ENCODE peak calls at places on chromosomes 3 and 15, in eight cellular contexts. K is adrenal gland, W is GM23248, D is thoracic aorta, I is body of pancreas, T is lower lobe of right lung, N is uterus, F is psoas muscle. C is an unnamed sample. For H3K36me3 and H3K9me3, the result is how much of the 10 kb centered on the place peaks cover.

GRCh38 chr3:33420966-33421365 is 19.2 kb downstream of the UBP1 start:
- DNase-seq in N (no peak), W (no peak), D (no peak), K (no peak), T (no peak), F (no peak), I (no peak), C (no peak)

GRCh38 chr3:153350420-153350819 is 188.4 kb downstream of the RAP2B start:
- DNase-seq in D (no peak), W (peak), K (no peak), T (no peak), F (no peak), N (no peak), I (no peak), C (no peak)

GRCh38 chr3:8110966-8111798 is 390.4 kb upstream of the LMCD1 start:
- DNase-seq in N (no peak), D (peak), W (peak), F (no peak), K (peak), I (peak), T (no peak), C (peak)

GRCh38 chr3:14263317-14264005 is 84.8 kb downstream of the LSM3 start:
- DNase-seq in I (no peak), N (no peak), F (no peak), D (no peak), T (no peak), K (no peak), W (no peak), C (no peak)

GRCh38 chr15:90680371-90680935 is 36.7 kb upstream of the BLM start:
- DNase-seq in I (peak), K (peak), W (peak), F (peak), T (no peak), N (peak), D (peak), C (no peak)

GRCh38 chr3:149581248-149581647 is 76.6 kb downstream of the WWTR1 start:
- DNase-seq in N (no peak), W (peak), F (no peak), I (no peak), D (no peak), T (no peak), K (no peak), C (no peak)

GRCh38 chr3:12868039-12869024 is 27.0 kb upstream of the RPL32 start:
- DNase-seq in W (peak), F (peak), D (peak), T (peak), N (peak), I (peak), K (peak), C (peak)

GRCh38 chr3:109195812-109196211 is 59.3 kb downstream of the C3orf85 start:
- DNase-seq in N (no peak), T (no peak), F (no peak), W (no peak), K (no peak), D (no peak), I (no peak), C (no peak)

GRCh38 chr3:188218571-188218970 is 64.6 kb downstream of the LPP start:
- DNase-seq in T (no peak), W (no peak), I (no peak), K (no peak), D (no peak), N (no peak), F (no peak), C (no peak)

GRCh38 chr3:101813817-101814440 is 34.9 kb downstream of the NXPE3 start:
- DNase-seq in D (no peak), N (no peak), I (no peak), K (no peak), F (no peak), T (no peak), W (peak), C (no peak)

GRCh38 chr15:31270767-31271166 is 55.9 kb upstream of the KLF13 start:
- DNase-seq in N (no peak), I (no peak), F (no peak), D (no peak), K (peak), W (no peak), T (no peak), C (no peak)

GRCh38 chr3:58776231-58776630 is 109.7 kb upstream of the FAM3D start:
- DNase-seq in N (no peak), D (no peak), I (no peak), F (no peak), W (no peak), T (no peak), K (no peak), C (no peak)

GRCh38 chr15:41796457-41796856 is 22.2 kb downstream of the MAPKBP1 start:
- DNase-seq in K (no peak), F (no peak), I (no peak), N (no peak), T (no peak), D (no peak), W (peak), C (no peak)

GRCh38 chr15:58438956-58439355 is 7.2 kb downstream of the LIPC start:
- DNase-seq in I (peak), W (peak), T (no peak), K (peak), N (no peak), D (no peak), F (no peak), C (no peak)

GRCh38 chr3:26522919-26523318 is 99.7 kb upstream of the LRRC3B start:
- DNase-seq in D (no peak), K (no peak), W (no peak), F (no peak), N (no peak), I (no peak), T (no peak), C (no peak)

GRCh38 chr3:23489338-23490158 is 286.4 kb downstream of the UBE2E2 start:
- DNase-seq in K (no peak), N (no peak), T (no peak), F (no peak), W (peak), D (no peak), I (no peak), C (no peak)

GRCh38 chr3:10962481-10963036 is 30.0 kb upstream of the SLC6A1 start:
- DNase-seq in I (no peak), D (no peak), W (no peak), N (no peak), K (no peak), T (no peak), F (no peak), C (no peak)

GRCh38 chr15:60347480-60348069 is 50.2 kb downstream of the ANXA2 start:
- DNase-seq in K (no peak), W (no peak), D (no peak), I (no peak), N (no peak), F (no peak), T (no peak), C (no peak)

GRCh38 chr3:71859128-71859519 is 74.2 kb upstream of the PROK2 start:
- DNase-seq in N (no peak), I (peak), W (peak), F (no peak), K (no peak), T (no peak), D (no peak), C (no peak)

GRCh38 chr3:15281817-15282216 is 50.6 kb downstream of the SH3BP5 start:
- DNase-seq in W (no peak), F (no peak), D (no peak), I (no peak), T (no peak), K (no peak), N (no peak), C (no peak)

GRCh38 chr3:33722186-33722585 is 4.1 kb upstream of the CLASP2 start:
- DNase-seq in T (no peak), F (no peak), N (no peak), K (no peak), I (no peak), W (peak), D (no peak), C (no peak)

GRCh38 chr3:37072892-37073291 is 79.6 kb downstream of the MLH1 start:
- DNase-seq in W (peak), N (no peak), F (no peak), D (no peak), I (no peak), T (no peak), K (no peak), C (no peak)

GRCh38 chr3:299590-300301 is 103.2 kb downstream of the CHL1 start:
- DNase-seq in T (no peak), K (no peak), W (no peak), D (no peak), F (no peak), N (no peak), I (no peak), C (no peak)

GRCh38 chr15:67145710-67146109 is 80.3 kb downstream of the SMAD3 start:
- DNase-seq in N (no peak), K (no peak), F (no peak), T (no peak), W (no peak), D (no peak), I (no peak), C (no peak)

GRCh38 chr3:114632757-114633424 is 339.1 kb downstream of the TIGIT start:
- DNase-seq in W (no peak), D (no peak), K (no peak), T (no peak), N (no peak), I (no peak), F (no peak), C (no peak)

GRCh38 chr15:31327674-31328424 is 1.2 kb downstream of the KLF13 start:
- DNase-seq in K (peak), I (peak), N (peak), T (peak), F (peak), D (no peak), W (peak), C (peak)

GRCh38 chr3:127476936-127477335 is 113.6 kb downstream of the TPRA1 start:
- DNase-seq in T (peak), K (no peak), D (no peak), I (no peak), F (no peak), W (no peak), N (no peak), C (no peak)

GRCh38 chr3:113498221-113499005 is 16.5 kb downstream of the SPICE1 start:
- DNase-seq in T (no peak), W (peak), K (no peak), I (no peak), N (no peak), D (no peak), F (no peak), C (no peak)

GRCh38 chr15:101153801-101154656 is 97.8 kb downstream of the CHSY1 start:
- DNase-seq in I (no peak), W (no peak), D (no peak), K (no peak), T (peak), N (no peak), F (no peak), C (no peak)

GRCh38 chr3:13539285-13539625 is 9.7 kb upstream of the FBLN2 start:
- DNase-seq in I (no peak), N (no peak), K (no peak), F (no peak), D (no peak), W (peak), T (no peak), C (no peak)

GRCh38 chr3:188278717-188279324 is 124.9 kb downstream of the LPP start:
- DNase-seq in W (no peak), N (no peak), I (no peak), T (no peak), F (no peak), K (no peak), D (no peak), C (no peak)

GRCh38 chr3:50336452-50337174 is 4.0 kb downstream of the RASSF1 start:
- DNase-seq in T (no peak), W (peak), D (no peak), K (no peak), I (no peak), F (no peak), N (no peak), C (no peak)

GRCh38 chr3:57094606-57095005 is 34.1 kb downstream of the SPATA12 start:
- DNase-seq in F (no peak), N (no peak), I (no peak), W (peak), T (no peak), D (no peak), K (no peak), C (no peak)

GRCh38 chr3:128709506-128710210 is 16.3 kb upstream of the RAB7A start:
- DNase-seq in K (no peak), W (no peak), F (no peak), I (no peak), T (no peak), N (no peak), D (no peak), C (no peak)

DNA sequence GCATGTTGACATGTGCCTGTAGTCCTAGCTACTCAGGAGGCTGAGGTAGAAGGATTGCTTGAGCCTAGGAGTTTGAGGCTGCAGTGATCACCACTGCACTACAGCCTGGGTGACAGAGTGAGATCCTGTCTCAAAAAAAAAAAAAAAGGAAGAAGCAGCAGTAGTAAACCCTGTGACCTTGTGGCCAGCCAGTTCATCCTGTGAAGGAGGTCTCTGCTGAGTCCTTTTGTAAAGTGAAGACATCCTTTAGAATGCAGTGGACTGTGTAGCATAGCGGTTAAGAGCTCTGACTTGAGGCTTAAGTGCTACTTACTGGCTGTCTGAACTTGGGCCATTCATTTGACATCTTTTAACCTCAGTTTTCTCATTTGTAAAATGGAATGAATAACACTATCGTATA is 8.3 kb downstream of the EXOSC7 start:
- DNase-seq in K (no peak), T (no peak), I (no peak), F (no peak), D (no peak), W (no peak), N (no peak), C (no peak)
- H3K36me3 ChIP-seq in K (under half), T (under half), I (under half), F (under half), D (under half), W (under half), N (under half), C (under half)

DNA sequence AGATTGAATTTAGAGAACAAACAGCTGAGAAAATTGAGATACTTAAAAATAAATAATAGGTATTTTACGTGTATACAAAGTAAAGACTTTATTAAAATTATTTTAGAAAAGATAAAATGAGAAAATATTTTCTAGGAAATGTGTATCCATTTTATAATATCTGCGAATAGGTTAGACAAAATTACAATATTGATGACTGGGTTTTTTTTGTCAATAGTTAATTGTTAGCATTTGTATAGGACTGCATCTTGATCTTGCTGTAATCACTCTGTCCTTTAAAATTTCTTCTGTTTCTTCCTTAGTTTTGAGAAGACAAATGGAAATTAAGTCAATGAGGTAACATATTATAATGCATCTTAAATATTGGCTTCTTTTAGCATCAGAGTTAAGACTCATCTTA is 50.3 kb downstream of the MEF2A start:
- DNase-seq in D (no peak), N (no peak), W (no peak), F (no peak), K (no peak), T (no peak), I (no peak), C (no peak)
- H3K9me3 ChIP-seq in D (under half), N (under half), W (under half), F (under half), K (under half), T (under half), I (under half), C (under half)

DNA sequence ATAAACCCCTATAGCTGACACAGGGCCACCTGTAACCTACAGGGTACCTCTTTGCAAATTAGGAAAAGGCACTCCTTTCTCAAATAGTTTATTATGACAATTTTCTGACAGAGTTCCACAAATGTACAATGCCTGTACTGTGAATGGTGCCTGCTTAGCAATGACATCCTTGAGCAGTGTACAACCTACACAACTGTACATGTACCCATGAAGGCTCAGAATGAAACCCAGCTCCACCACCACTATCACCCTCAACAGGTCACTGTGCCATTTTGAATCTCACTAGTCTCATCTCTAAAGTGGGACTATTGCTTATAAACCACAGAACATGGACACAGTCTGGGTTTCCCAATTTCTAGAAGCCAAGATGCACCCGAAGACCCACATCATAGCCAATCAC is 7.0 kb downstream of the MFGE8 start:
- DNase-seq in N (no peak), K (no peak), F (no peak), T (no peak), I (no peak), W (no peak), D (no peak), C (no peak)
- H3K36me3 ChIP-seq in N (under half), K (under half), F (half or more), T (under half), I (under half), W (under half), D (half or more), C (under half)

DNA sequence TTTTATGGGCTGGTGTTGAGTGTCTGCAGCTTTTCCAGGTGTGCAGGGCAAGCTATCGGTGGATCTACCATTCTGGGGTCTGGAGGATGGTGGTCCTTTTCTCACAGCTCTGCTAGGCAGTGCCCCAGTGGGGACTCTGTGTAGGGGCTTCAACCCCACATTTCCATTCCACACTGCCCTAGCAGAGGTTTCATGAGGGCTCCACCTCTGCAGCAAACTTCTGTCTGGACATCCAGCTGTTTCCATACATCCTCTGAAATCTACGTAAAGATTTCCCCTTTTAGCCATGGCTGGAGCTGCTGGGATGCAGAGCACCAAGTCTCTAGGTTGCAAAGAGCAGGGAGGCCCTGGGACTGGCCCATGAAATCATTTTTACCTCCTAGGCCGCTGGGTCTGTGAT is 11.6 kb downstream of the RFX7 start:
- DNase-seq in I (no peak), F (no peak), K (no peak), N (no peak), D (no peak), W (no peak), T (no peak), C (no peak)
- H3K9me3 ChIP-seq in I (under half), F (under half), K (under half), N (under half), D (under half), W (under half), T (under half), C (half or more)

DNA sequence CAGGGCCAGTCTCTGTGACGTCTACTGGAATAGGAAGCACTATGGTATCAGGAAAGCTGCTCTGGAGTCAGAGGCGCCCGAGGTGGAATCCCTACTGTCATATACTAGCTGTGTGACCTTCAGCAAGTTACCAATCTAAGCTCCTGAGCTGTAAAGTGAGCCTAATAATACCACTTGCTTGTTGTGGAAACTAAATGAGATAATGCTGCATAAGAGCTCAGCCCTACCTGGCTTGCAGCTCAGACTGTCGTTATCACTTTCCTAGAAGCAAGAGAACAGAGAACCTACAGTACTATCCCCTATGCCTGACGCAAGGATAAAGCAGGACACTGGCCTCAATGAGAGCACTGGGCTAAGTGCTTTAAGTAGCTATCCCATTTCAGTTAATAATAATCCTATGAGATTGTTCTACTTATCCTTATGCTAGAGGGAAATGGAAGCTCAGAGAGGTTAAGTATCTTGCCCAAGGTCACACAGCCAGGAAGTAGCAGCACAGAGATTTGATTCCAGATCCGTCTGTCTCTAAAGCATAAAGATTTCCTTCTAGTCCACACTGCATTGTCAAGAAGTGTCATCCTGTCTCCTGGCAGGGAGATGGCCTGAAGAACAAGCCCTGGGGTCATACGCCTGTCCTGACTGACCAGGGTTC is 195.2 kb downstream of the TLE3 start:
- DNase-seq in F (no peak), W (no peak), I (no peak), N (no peak), K (no peak), D (no peak), T (no peak), C (no peak)
- H3K36me3 ChIP-seq in F (under half), W (under half), I (under half), N (under half), K (under half), D (under half), T (under half), C (under half)

DNA sequence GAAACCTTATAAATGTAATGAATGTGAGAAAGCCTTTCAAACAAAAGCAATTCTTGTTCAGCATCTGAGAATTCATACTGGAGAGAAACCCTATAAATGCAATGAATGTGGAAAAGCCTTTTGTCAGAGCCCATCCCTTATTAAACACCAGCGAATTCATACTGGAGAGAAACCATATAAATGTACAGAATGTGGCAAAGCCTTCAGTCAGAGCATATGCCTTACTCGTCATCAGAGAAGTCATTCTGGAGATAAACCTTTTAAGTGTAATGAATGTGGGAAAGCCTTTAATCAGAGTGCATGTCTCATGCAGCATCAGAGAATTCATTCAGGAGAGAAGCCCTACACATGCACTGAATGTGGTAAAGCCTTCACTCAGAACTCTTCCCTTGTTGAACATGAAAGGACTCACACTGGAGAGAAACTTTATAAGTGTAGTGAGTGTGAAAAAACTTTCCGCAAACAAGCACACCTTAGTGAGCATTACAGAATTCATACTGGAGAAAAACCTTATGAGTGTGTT is 5.3 kb downstream of the ZNF501 start:
- DNase-seq in K (no peak), T (no peak), W (no peak), F (no peak), D (no peak), N (no peak), I (no peak), C (no peak)
- H3K9me3 ChIP-seq in K (under half), T (half or more), W (under half), F (half or more), D (half or more), N (under half), I (under half), C (half or more)

GRCh38 chr15:40090774-40091455 is 17.8 kb downstream of the BMF start:
- DNase-seq in N (no peak), K (no peak), D (no peak), I (no peak), T (no peak), F (no peak), W (no peak), C (no peak)

GRCh38 chr15:40093224-40093842 is 15.3 kb downstream of the BMF start:
- DNase-seq in W (peak), T (no peak), F (no peak), N (peak), D (no peak), I (no peak), K (no peak), C (no peak)

GRCh38 chr15:40094156-40094555 is 14.5 kb downstream of the BMF start:
- DNase-seq in N (peak), T (no peak), K (no peak), D (no peak), I (no peak), W (no peak), F (no peak), C (no peak)

GRCh38 chr15:40092416-40093223 is 16.1 kb downstream of the BMF start:
- DNase-seq in T (peak), I (peak), N (peak), D (peak), W (peak), K (peak), F (peak), C (no peak)

GRCh38 chr15:40091861-40092415 is 16.7 kb downstream of the BMF start:
- DNase-seq in T (no peak), N (peak), I (no peak), D (no peak), W (no peak), F (no peak), K (no peak), C (no peak)
- H3K36me3 ChIP-seq in T (under half), N (under half), I (under half), D (under half), W (under half), F (under half), K (under half), C (under half)